ENCODE peak calls at places on chromosome 16, in four cellular contexts. S is endothelial cell, P is HFFc6, R is GM06990. E is an unnamed sample.
A peak's percentile ranks its signal among the peaks of the same experiment; 100 is the strongest.

GRCh38 chr16:67151431-67152097 is 766 bp upstream of the B3GNT9 start:
- DNase-seq in S (no peak), R (no peak), P (no peak), E (no peak)

GRCh38 chr16:57740423-57741071 is 5.0 kb downstream of the KATNB1 start:
- DNase-seq in R (no peak), P (no peak), S (no peak), E (no peak)

GRCh38 chr16:81817789-81818304 is 38.8 kb downstream of the PLCG2 start:
- DNase-seq in S (no peak), P (no peak), R (peak; percentile 72), E (peak; percentile 53)

GRCh38 chr16:89324056-89325010 is 106.8 kb downstream of the ZNF778 start:
- DNase-seq in R (peak; percentile 79), P (peak; percentile 73), S (no peak), E (peak; percentile 81)

GRCh38 chr16:47061204-47061603 is 82.5 kb downstream of the NETO2 start:
- DNase-seq in S (no peak), P (no peak), R (no peak), E (no peak)

GRCh38 chr16:6644916-6645315 is 687.7 kb upstream of the RBFOX1 start:
- DNase-seq in S (no peak), P (no peak), R (no peak), E (no peak)

GRCh38 chr16:89072216-89073130 is 21.2 kb upstream of the ACSF3 start:
- DNase-seq in P (no peak), R (no peak), S (no peak), E (no peak)

GRCh38 chr16:82639666-82640336 is 13.0 kb downstream of the CDH13 start:
- DNase-seq in R (peak; percentile 39), S (peak; percentile 76), P (peak; percentile 44), E (peak; percentile 64)

GRCh38 chr16:67517178-67517492 is 11.5 kb upstream of the RIPOR1 start:
- DNase-seq in P (no peak), S (no peak), R (no peak), E (no peak)

GRCh38 chr16:47059991-47060390 is 83.8 kb downstream of the NETO2 start:
- DNase-seq in S (no peak), R (no peak), P (no peak), E (no peak)

GRCh38 chr16:69861276-69862030 is 89.7 kb upstream of the CLEC18A start:
- DNase-seq in S (no peak), R (no peak), P (peak; percentile 52), E (no peak)

GRCh38 chr16:81723098-81723723 is 55.9 kb upstream of the PLCG2 start:
- DNase-seq in P (peak; percentile 79), S (peak; percentile 54), R (peak; percentile 58), E (peak; percentile 72)

GRCh38 chr16:55386534-55387296 is 62.7 kb downstream of the IRX6 start:
- DNase-seq in R (no peak), S (no peak), P (no peak), E (no peak)

DNA sequence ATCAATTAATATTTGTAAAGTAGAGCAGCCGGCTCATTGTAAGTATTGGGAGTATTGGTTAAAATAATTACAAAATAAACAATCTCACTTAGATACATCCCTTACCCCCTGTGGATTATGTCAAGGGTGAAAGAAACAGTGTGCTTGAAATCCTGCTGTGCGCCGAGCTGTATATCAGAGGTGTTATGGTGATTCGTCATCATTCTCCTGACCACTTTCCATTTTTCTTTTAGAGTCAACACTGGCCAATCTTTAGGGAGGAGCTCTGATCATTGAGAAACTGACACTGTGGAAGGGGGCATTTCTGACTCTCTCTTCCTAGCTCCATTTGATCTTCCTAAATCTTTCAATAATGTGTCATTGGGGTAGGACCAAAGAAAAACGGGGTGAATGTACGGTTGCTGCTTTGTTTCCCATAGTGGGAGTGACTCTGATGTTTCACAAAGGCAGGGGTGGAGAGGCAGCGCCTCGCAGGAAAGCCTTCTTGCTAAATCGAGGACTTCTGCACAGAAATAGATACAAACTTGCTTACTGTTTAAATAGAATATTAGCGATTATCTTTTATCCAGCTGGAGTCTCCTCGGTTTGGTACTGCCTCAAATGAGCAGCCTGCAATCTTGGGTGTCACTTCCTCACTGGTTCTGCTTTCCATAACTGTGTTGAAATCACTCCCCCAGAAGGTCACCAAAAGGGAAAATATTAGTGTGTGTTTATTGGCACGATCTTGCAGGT is 123.5 kb downstream of the PRKCB start:
- DNase-seq in P (no peak), S (no peak), R (no peak), E (peak; percentile 20)
- TF ChIP-seq CTCF in P (no peak), S (no peak), R (no peak), E (no peak)

DNA sequence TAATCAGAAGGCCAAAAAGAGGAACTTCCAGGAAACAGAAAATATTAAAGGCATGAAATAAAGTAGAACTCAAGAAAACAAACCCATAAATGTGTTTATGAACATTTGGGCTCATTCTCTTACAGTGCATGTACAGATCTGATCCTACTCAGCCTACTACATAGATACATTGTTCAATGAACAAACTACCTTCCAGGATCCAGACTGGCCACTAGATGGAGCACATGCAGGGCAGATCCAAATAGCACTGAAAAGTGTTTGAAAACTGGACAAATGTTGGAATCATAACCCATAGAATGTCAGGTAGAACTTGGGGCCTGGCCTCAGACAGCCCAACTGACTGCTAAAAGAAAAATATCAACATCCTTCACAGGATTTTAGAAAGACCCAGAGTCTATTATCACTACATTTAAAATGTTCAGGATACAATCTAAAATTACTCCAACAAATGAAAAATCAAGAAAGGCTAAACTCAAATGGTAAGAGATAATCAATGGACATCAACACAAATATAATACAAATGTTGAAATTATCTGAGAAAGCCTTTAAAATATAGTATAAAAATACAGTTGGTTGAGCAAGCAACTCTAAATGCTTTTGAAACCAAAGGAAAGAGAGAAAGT is 122.4 kb upstream of the NUDT7 start:
- DNase-seq in P (peak; percentile 9), S (peak; percentile 56), R (no peak), E (peak; percentile 26)
- TF ChIP-seq CTCF in P (peak; percentile 80), S (peak; percentile 75), R (peak; percentile 93), E (peak; percentile 73)

DNA sequence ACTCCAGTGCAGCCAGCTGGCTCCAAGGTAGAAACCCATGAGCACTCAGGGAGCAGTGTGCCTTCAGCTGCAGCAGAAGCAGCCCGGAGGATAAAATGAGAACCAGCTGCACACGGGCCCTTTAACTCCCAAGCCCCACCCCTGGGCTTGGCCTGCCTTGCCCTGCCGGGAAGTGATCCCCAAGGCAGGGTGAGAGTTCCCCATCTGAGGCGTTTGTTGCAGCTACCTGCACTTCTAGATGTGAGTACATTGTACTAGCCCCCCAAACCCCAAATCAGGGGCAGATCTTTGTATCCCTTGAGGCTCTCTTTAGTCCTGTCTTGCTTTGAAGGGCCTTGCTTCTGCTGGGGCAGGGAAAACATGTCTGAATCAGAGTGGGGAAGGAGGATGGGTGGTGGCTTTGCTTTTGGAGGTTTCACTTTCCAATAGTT is at the start of gene MVP:
- DNase-seq in P (peak; percentile 48), R (peak; percentile 48), S (no peak), E (peak; percentile 71)
- TF ChIP-seq CTCF in P (no peak), R (no peak), S (no peak), E (no peak)

GRCh38 chr16:87645802-87646201 is 43.5 kb downstream of the JPH3 start:
- DNase-seq in R (no peak), P (no peak), S (no peak), E (no peak)
- TF ChIP-seq CTCF in R (no peak), P (no peak), S (no peak), E (no peak)

DNA sequence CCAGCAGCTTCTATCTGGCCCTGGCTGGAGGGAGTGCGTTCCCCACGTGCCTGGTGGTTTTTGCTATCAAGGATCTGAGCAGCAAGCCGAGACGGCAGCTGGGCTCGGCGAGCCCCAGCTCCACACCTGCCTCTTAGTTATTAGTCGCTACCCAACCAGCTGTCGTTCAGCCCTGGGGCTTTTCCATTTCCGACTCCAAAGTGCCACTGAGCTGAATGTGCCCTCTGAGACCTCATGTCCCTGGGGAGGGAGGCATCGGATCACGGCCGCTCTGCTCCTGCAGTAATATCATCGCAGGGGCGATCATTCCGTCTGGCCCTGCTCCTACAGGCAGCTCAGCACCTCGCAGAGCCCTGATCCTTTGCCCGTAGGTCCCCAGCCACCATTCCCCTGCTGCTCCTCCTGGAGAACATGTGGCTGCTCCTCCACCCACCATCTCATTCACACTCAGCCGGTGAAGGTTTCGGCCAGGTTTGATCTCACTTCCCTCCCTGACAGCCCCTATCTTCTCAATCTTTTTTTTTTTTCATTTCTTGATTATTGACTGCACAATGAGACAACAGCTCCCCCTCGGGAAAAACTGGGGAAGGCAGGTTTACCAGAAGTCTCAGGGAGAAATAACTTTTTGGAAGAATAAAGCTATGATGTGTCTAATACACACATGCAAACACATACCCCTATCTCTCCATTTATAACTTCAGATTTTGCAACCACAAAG is 86.7 kb downstream of the ZFHX3 start:
- DNase-seq in P (no peak), R (no peak), S (no peak), E (no peak)
- TF ChIP-seq CTCF in P (peak; percentile 70), R (no peak), S (no peak), E (no peak)

DNA sequence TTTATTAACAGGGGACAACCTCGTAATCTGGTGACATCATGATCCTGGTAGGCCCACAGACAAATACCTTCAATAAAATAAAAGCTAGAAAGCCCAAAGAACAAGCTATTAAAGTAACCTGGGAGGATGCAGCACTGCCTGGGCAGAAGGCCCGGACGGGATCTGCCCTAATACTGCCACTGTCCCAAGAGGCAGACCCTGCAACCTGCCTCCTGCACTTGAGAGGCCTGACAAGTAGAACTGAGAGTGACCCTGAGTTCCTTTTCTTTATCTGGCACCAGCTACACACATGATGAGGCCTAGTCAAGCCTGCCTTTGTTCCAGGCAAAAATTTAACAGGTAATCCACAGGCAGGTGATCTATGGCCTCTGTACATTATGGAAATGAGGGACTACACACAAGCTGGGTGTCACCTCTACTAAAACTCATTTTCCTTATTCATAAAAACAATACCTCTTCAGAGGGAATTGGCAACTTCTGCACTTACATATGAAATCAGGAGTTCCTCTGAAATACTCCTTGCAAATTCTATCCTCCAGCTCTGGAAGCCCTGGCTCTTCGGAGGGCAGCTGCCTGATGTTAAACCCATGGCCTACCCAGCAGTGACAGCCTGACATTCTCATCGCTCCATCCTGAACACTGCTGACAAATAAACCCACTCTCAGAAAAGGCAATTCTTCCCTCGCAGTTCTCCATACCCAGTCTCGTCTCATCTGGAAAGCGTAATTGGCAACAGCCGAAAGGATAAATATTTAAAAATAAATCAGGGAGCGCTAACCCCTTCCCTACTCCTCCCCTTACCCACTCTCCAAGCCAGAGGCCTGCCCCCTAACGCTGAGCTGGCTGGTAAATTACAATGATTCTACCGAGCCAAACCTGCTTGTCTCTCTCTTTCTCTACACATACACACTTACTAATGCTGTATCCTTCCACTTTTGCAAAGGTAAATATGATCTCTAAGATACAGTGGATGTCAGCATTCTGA is 2.5 kb upstream of the ZFHX3 start:
- DNase-seq in S (no peak), P (no peak), R (no peak), E (no peak)
- TF ChIP-seq CTCF in S (no peak), P (no peak), R (no peak), E (no peak)

GRCh38 chr16:1823821-1824220 is 2.8 kb downstream of the HAGH start:
- DNase-seq in R (peak; percentile 34), S (peak; percentile 34), P (peak; percentile 64), E (peak; percentile 54)
- TF ChIP-seq CTCF in R (peak; percentile 61), S (no peak), P (peak; percentile 60), E (no peak)

GRCh38 chr16:84950906-84951305 is 60.4 kb downstream of the ZDHHC7 start:
- DNase-seq in P (no peak), R (no peak), S (no peak), E (no peak)
- TF ChIP-seq CTCF in P (peak; percentile 66), R (peak; percentile 71), S (peak; percentile 18), E (no peak)

GRCh38 chr16:80460004-80460403 is 80.8 kb upstream of the DYNLRB2 start:
- DNase-seq in P (no peak), R (no peak), S (no peak), E (no peak)
- TF ChIP-seq CTCF in P (no peak), R (no peak), S (no peak), E (no peak)